ENCODE peak calls at places on chromosomes 13 and 19, in ten cellular contexts. H is adrenal gland, S is transverse colon, A is stomach, E is esophagus squamous epithelium, W is IMR-90, X is sigmoid colon, V is A549, P is spleen, F is gastrocnemius medialis. R is an unnamed sample.

GRCh38 chr19:45071969-45072790 is 4.1 kb downstream of the ZNF296 start:
- DNase-seq in H (no peak), S (no peak), A (peak), E (no peak), W (no peak), X (no peak), V (no peak), P (no peak), F (no peak), R (no peak)

GRCh38 chr19:18590273-18591272 is 2.0 kb downstream of the REX1BD start:
- DNase-seq in H (no peak), S (peak), A (no peak), E (no peak), W (peak), X (peak), V (peak), P (no peak), F (peak), R (peak)

GRCh38 chr19:664913-665443 is 2.0 kb upstream of the RNF126 start:
- DNase-seq in H (peak), S (peak), A (peak), E (no peak), W (peak), X (peak), V (peak), P (peak), F (peak), R (peak)

GRCh38 chr13:43815204-43815603 is 28.4 kb upstream of the ENOX1 start:
- DNase-seq in H (no peak), S (no peak), A (no peak), E (no peak), W (peak), X (no peak), V (no peak), P (no peak), F (no peak), R (no peak)

GRCh38 chr19:35621708-35622107 is 7.1 kb upstream of the RBM42 start:
- DNase-seq in H (no peak), S (no peak), A (no peak), E (no peak), W (no peak), X (no peak), V (no peak), P (no peak), F (no peak), R (no peak)

GRCh38 chr13:48761256-48761655 is 107.5 kb downstream of the CYSLTR2 start:
- DNase-seq in H (no peak), S (no peak), A (no peak), E (no peak), W (peak), X (no peak), V (no peak), P (no peak), F (no peak), R (no peak)

GRCh38 chr19:27805848-27806247 is 1407.1 kb downstream of the UQCRFS1 start:
- DNase-seq in H (no peak), S (no peak), A (no peak), E (no peak), W (no peak), X (no peak), V (no peak), P (peak), F (no peak), R (no peak)

GRCh38 chr13:26785845-26786630 is 25.5 kb upstream of the GPR12 start:
- DNase-seq in H (no peak), S (peak), A (peak), E (no peak), W (no peak), X (peak), V (no peak), P (peak), F (no peak), R (no peak)

GRCh38 chr19:55386515-55386947 is 799 bp downstream of the RPL28 start:
- DNase-seq in H (peak), S (no peak), A (no peak), E (no peak), W (no peak), X (no peak), V (no peak), P (peak), F (no peak), R (no peak)

GRCh38 chr19:38039966-38040365 is 133.0 kb downstream of the SIPA1L3 start:
- DNase-seq in H (no peak), S (no peak), A (no peak), E (no peak), W (peak), X (no peak), V (peak), P (no peak), F (no peak), R (no peak)

GRCh38 chr13:81539643-81540150 is 1198.8 kb upstream of the SPRY2 start:
- DNase-seq in H (no peak), S (no peak), A (no peak), E (no peak), W (no peak), X (no peak), V (no peak), P (no peak), F (no peak), R (no peak)

DNA sequence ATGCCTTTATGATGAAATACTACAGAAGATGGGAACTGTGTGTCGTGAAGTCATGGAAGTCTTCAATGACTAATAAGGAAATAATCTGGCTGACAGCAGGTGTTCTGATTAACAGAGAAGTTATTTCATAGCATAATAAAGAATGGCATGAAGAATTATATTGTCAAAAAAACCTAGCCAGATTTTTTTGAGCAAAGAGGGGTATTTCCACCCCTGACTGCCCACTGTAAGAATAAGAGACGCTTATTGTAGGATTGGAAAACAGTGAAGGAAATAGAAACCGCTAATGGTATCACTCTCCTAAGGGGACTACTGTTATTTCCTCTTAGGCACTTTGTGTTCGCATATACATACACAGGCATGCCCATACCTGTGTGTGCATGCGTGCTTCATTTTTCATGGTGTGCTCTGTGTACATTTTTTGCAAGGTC is 318.7 kb downstream of the SHISA2 start:
- DNase-seq in H (no peak), S (no peak), A (no peak), E (no peak), W (no peak), X (no peak), V (no peak), P (no peak), F (no peak), R (no peak)
- TF ChIP-seq POLR2A in H (no peak), S (no peak), A (no peak), E (no peak), W (no peak), X (no peak), V (no peak), P (no peak), F (no peak), R (no peak)

GRCh38 chr19:57611113-57611512 is 2.9 kb upstream of the ZNF134 start:
- DNase-seq in H (no peak), S (no peak), A (no peak), E (no peak), W (no peak), X (no peak), V (no peak), P (no peak), F (no peak), R (no peak)
- H3K27ac ChIP-seq in H (no peak), S (no peak), A (no peak), E (no peak), W (no peak), X (no peak), V (no peak), P (no peak), F (no peak), R (no peak)

GRCh38 chr19:51139299-51140018 is 2.6 kb upstream of the SIGLEC7 start:
- DNase-seq in H (no peak), S (no peak), A (no peak), E (no peak), W (no peak), X (no peak), V (no peak), P (no peak), F (no peak), R (no peak)

GRCh38 chr19:51138549-51138979 is 3.5 kb upstream of the SIGLEC7 start:
- DNase-seq in H (peak), S (peak), A (peak), E (no peak), W (no peak), X (peak), V (no peak), P (peak), F (peak), R (no peak)

GRCh38 chr19:51141181-51141580 is 920 bp upstream of the SIGLEC7 start:
- DNase-seq in H (no peak), S (no peak), A (no peak), E (no peak), W (no peak), X (no peak), V (no peak), P (no peak), F (no peak), R (no peak)

GRCh38 chr19:51142119-51142518 is at the start of gene SIGLEC7:
- DNase-seq in H (peak), S (peak), A (no peak), E (no peak), W (no peak), X (no peak), V (no peak), P (peak), F (peak), R (no peak)

GRCh38 chr19:51140441-51140840 is 1.7 kb upstream of the SIGLEC7 start:
- DNase-seq in H (no peak), S (no peak), A (no peak), E (no peak), W (no peak), X (no peak), V (no peak), P (no peak), F (no peak), R (no peak)
- H3K4me3 ChIP-seq in H (no peak), S (no peak), A (no peak), E (no peak), W (no peak), X (no peak), V (no peak), P (no peak), F (no peak), R (no peak)

GRCh38 chr19:40231544-40232424 is 5.3 kb upstream of the CCNP start:
- DNase-seq in H (peak), S (no peak), A (no peak), E (no peak), W (no peak), X (no peak), V (no peak), P (no peak), F (no peak), R (no peak)
- TF ChIP-seq POLR2A in H (no peak), S (no peak), A (no peak), E (no peak), W (no peak), X (no peak), V (no peak), P (no peak), F (no peak), R (no peak)

GRCh38 chr13:98033277-98034247 is 80.1 kb downstream of the IPO5 start:
- DNase-seq in H (peak), S (no peak), A (no peak), E (no peak), W (peak), X (no peak), V (peak), P (no peak), F (no peak), R (no peak)
- H3K27ac ChIP-seq in H (no peak), S (no peak), A (no peak), E (no peak), W (no peak), X (no peak), V (peak), P (no peak), F (no peak), R (no peak)

GRCh38 chr19:14030997-14031718 is 404 bp upstream of the IL27RA start:
- DNase-seq in H (no peak), S (no peak), A (no peak), E (no peak), W (no peak), X (no peak), V (no peak), P (no peak), F (no peak), R (no peak)
- H3K4me3 ChIP-seq in H (no peak), S (peak), A (peak), E (peak), W (peak), X (peak), V (peak), P (peak), F (peak), R (peak)

R was measured in ovary.